ENCODE peak calls at places on chromosomes 12 and 14, in eight cellular contexts. D is cardiac muscle cell, C is neural progenitor cell, M is adrenal gland, S is astrocyte, T is Panc1, E is bronchial epithelial cell, W is stomach. J is an unnamed sample.

GRCh38 chr14:100476012-100476822 is 111.0 kb downstream of the BEGAIN start:
- DNase-seq in D (peak; percentile 21), C (no peak), M (peak; percentile 88), S (peak; percentile 100), T (peak; percentile 88), E (peak; percentile 45), W (peak; percentile 42), J (no peak)

GRCh38 chr12:130792926-130793849 is 45.9 kb downstream of the STX2 start:
- DNase-seq in D (peak; percentile 48), C (no peak), M (no peak), S (no peak), T (no peak), E (no peak), W (no peak), J (no peak)

GRCh38 chr12:85369365-85370154 is 89.5 kb downstream of the ALX1 start:
- DNase-seq in D (no peak), C (no peak), M (no peak), S (peak; percentile 3), T (no peak), E (no peak), W (no peak), J (no peak)

GRCh38 chr12:43540474-43540873 is 11.5 kb downstream of the ADAMTS20 start:
- DNase-seq in D (no peak), C (no peak), M (no peak), S (no peak), T (no peak), E (peak; percentile 66), W (no peak), J (no peak)

GRCh38 chr14:90288646-90289355 is 32.4 kb downstream of the PSMC1 start:
- DNase-seq in D (peak; percentile 45), C (no peak), M (no peak), S (no peak), T (no peak), E (no peak), W (no peak), J (no peak)

GRCh38 chr12:26651566-26652188 is 181.3 kb downstream of the ITPR2 start:
- DNase-seq in D (peak; percentile 58), C (peak; percentile 73), M (peak; percentile 39), S (peak; percentile 77), T (peak; percentile 77), E (peak; percentile 52), W (peak; percentile 45), J (peak; percentile 6)

GRCh38 chr12:68001486-68002466 is 12.5 kb downstream of the IFNG-AS1 start:
- DNase-seq in D (peak; percentile 27), C (peak; percentile 41), M (no peak), S (no peak), T (no peak), E (peak; percentile 26), W (no peak), J (no peak)

GRCh38 chr14:95291859-95292542 is 27.7 kb downstream of the CLMN start:
- DNase-seq in D (no peak), C (no peak), M (peak; percentile 71), S (peak; percentile 20), T (peak; percentile 41), E (peak; percentile 85), W (peak; percentile 63), J (no peak)

GRCh38 chr12:114668151-114668891 is 15.7 kb downstream of the TBX3 start:
- DNase-seq in D (peak; percentile 92), C (peak; percentile 91), M (peak; percentile 95), S (peak; percentile 63), T (no peak), E (peak; percentile 54), W (peak; percentile 82), J (no peak)

GRCh38 chr14:99524091-99524661 is 43.0 kb downstream of the CCNK start:
- DNase-seq in D (no peak), C (no peak), M (no peak), S (peak; percentile 56), T (no peak), E (no peak), W (peak; percentile 61), J (no peak)

GRCh38 chr12:53733051-53733812 is 6.0 kb upstream of the CALCOCO1 start:
- DNase-seq in D (no peak), C (no peak), M (no peak), S (peak; percentile 61), T (no peak), E (no peak), W (no peak), J (no peak)

GRCh38 chr12:26271889-26272492 is 76.6 kb downstream of the SSPN start:
- DNase-seq in D (peak; percentile 28), C (no peak), M (peak; percentile 51), S (peak; percentile 92), T (no peak), E (peak; percentile 97), W (peak; percentile 81), J (peak; percentile 81)

GRCh38 chr14:97266653-97267052 is 469.5 kb downstream of the VRK1 start:
- DNase-seq in D (no peak), C (no peak), M (peak; percentile 40), S (peak; percentile 95), T (no peak), E (peak; percentile 32), W (no peak), J (no peak)

GRCh38 chr12:99722690-99723486 is 75.3 kb downstream of the GARIN6 start:
- DNase-seq in D (no peak), C (peak; percentile 65), M (no peak), S (no peak), T (no peak), E (no peak), W (no peak), J (no peak)

GRCh38 chr14:44961151-44961729 is 507 bp downstream of the KLHL28 start:
- DNase-seq in D (peak; percentile 78), C (peak; percentile 73), M (peak; percentile 75), S (peak; percentile 57), T (no peak), E (peak; percentile 54), W (peak; percentile 51), J (peak; percentile 43)

GRCh38 chr12:57813971-57814771 is 4.4 kb downstream of the AVIL start:
- DNase-seq in D (no peak), C (no peak), M (peak; percentile 50), S (peak; percentile 48), T (no peak), E (no peak), W (no peak), J (no peak)

GRCh38 chr12:29463198-29463597 is 34.3 kb downstream of the OVCH1 start:
- DNase-seq in D (no peak), C (no peak), M (no peak), S (no peak), T (no peak), E (no peak), W (no peak), J (no peak)

GRCh38 chr14:36656769-36657408 is 4.8 kb upstream of the PAX9 start:
- DNase-seq in D (no peak), C (peak; percentile 48), M (no peak), S (no peak), T (no peak), E (no peak), W (no peak), J (no peak)

GRCh38 chr14:36655571-36655962 is 6.1 kb upstream of the PAX9 start:
- DNase-seq in D (no peak), C (peak; percentile 55), M (no peak), S (no peak), T (no peak), E (no peak), W (no peak), J (no peak)

GRCh38 chr14:36657409-36658090 is 4.1 kb upstream of the PAX9 start:
- DNase-seq in D (no peak), C (peak; percentile 72), M (no peak), S (no peak), T (no peak), E (no peak), W (no peak), J (no peak)

GRCh38 chr14:36655054-36655381 is 6.6 kb upstream of the PAX9 start:
- DNase-seq in D (no peak), C (peak; percentile 44), M (no peak), S (no peak), T (no peak), E (no peak), W (no peak), J (no peak)

DNA sequence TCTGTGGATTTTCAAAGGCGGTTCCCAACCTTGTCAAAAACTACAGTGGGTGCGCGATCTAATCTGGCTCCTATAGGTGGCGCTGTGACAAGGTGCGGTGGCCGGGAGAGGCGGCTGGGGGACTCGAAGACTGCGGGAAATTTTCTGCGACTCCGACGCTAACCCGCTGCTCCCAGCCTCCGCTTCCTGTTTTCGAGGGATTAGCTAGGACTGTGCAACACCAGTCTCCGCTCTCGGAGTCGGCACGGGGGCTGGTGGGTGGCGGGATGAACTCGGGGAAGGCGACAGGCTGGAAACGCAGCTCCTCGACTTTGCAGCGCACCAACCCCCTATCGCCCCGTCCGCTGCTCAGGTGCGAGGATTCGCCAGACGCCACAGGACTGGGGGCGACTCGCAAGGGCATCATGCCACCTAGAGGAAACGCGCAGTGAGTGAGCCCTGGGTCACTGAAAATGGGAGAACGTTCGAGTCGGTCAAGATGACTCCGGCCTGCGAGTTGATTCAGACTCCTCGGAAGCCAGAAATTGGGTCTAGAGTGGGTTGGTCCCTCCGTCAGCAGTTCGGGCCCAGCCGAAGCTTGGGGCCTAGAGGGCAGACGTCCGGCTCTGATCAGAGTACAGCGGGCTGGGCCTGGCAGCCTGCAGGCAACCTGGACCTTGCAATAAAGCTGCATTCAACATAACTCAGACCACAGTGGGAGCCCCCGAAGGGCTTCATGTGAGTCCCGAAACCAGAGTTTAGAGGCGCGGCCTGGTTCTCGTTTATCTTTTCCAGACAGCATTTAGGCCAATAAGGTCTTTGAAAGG is 5.5 kb upstream of the PAX9 start:
- DNase-seq in D (peak; percentile 79), C (peak; percentile 90), M (no peak), S (no peak), T (no peak), E (peak; percentile 34), W (no peak), J (no peak)
- TF ChIP-seq CTCF in D (peak; percentile 37), C (peak; percentile 82), M (no peak), S (peak; percentile 20), T (peak; percentile 61), E (peak; percentile 75), W (no peak), J (peak; percentile 60)

GRCh38 chr14:75431011-75431410 is 3.2 kb downstream of the JDP2 start:
- DNase-seq in D (no peak), C (no peak), M (no peak), S (no peak), T (no peak), E (no peak), W (no peak), J (no peak)
- H3K4me3 ChIP-seq in D (no peak overlapping the region), C (no peak overlapping the region), M (no peak overlapping the region), S (no peak overlapping the region), T (no peak overlapping the region), E (no peak overlapping the region), W (peak overlapping the region; percentile 8), J (no peak overlapping the region)

DNA sequence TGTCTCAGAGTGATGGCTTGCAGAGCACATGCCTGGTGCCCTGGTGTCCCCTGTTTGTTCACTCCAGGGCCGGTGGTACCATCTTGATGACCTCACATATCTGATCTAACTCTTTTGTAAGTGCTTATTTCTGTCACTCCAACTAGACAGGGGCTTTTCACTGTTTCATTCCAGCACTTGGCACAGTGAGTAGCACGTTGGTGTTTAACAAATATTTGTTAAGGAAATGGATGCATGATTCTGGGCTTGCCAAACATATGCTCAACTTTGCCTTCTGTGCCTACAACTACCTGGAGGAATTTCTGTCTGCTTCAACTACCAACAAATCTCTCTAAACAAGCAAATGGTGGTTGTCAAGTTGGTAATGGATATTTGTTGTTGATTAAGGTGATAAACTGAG is 31.6 kb downstream of the PDE6H start:
- DNase-seq in D (peak; percentile 2), C (no peak), M (no peak), S (no peak), T (no peak), E (no peak), W (no peak), J (no peak)
- H3K27me3 ChIP-seq in D (no peaks in the 10 kb centered on the region), C (no peaks in the 10 kb centered on the region), M (no peaks in the 10 kb centered on the region), S (no peaks in the 10 kb centered on the region), T (peaks cover 8% of the 10 kb centered on the region), E (peaks cover 2% of the 10 kb centered on the region), W (no peaks in the 10 kb centered on the region), J (no peaks in the 10 kb centered on the region)

GRCh38 chr12:106682594-106683234 is 91.8 kb upstream of the RIC8B start:
- DNase-seq in D (no peak), C (no peak), M (no peak), S (peak; percentile 7), T (no peak), E (peak; percentile 22), W (no peak), J (no peak)
- TF ChIP-seq CTCF in D (peak; percentile 59), C (peak; percentile 23), M (peak; percentile 39), S (peak; percentile 12), T (peak; percentile 22), E (peak; percentile 21), W (no peak), J (peak; percentile 42)

J was measured in GM06990.